ENCODE peak calls at places on chromosomes 7 and 10, in seven cellular contexts. One of them, this sample, is unnamed.
A peak's percentile ranks its signal among the peaks of the same experiment; 100 is the strongest.

GRCh38 chr10:128147064-128147463 is 20.8 kb upstream of the MKI67 start:
- DNase-seq in neuronal stem cell: no peak
- DNase-seq in gastrocnemius medialis: no peak
- DNase-seq in lower lobe of right lung: no peak
- DNase-seq in psoas muscle: no peak
- DNase-seq in lower leg skin: no peak
- DNase-seq in cardiac muscle cell: no peak
- DNase-seq in this sample: no peak

GRCh38 chr7:41472427-41473125 is 230.3 kb downstream of the INHBA start:
- DNase-seq in neuronal stem cell: no peak
- DNase-seq in lower leg skin: no peak
- DNase-seq in psoas muscle: no peak
- DNase-seq in gastrocnemius medialis: no peak
- DNase-seq in lower lobe of right lung: no peak
- DNase-seq in cardiac muscle cell: no peak
- DNase-seq in this sample: no peak

GRCh38 chr7:23062452-23062851 is 43.1 kb upstream of the KLHL7 start:
- DNase-seq in lower leg skin: no peak
- DNase-seq in cardiac muscle cell: peak; percentile 67
- DNase-seq in psoas muscle: no peak
- DNase-seq in lower lobe of right lung: no peak
- DNase-seq in gastrocnemius medialis: no peak
- DNase-seq in neuronal stem cell: no peak
- DNase-seq in this sample: no peak

GRCh38 chr10:3538291-3538849 is 246.6 kb downstream of the KLF6 start:
- DNase-seq in psoas muscle: no peak
- DNase-seq in gastrocnemius medialis: no peak
- DNase-seq in lower leg skin: no peak
- DNase-seq in neuronal stem cell: no peak
- DNase-seq in cardiac muscle cell: no peak
- DNase-seq in lower lobe of right lung: no peak
- DNase-seq in this sample: no peak

GRCh38 chr7:84228526-84228925 is 33.9 kb upstream of the SEMA3A start:
- DNase-seq in neuronal stem cell: peak; percentile 43
- DNase-seq in gastrocnemius medialis: no peak
- DNase-seq in psoas muscle: no peak
- DNase-seq in lower lobe of right lung: no peak
- DNase-seq in lower leg skin: no peak
- DNase-seq in cardiac muscle cell: no peak
- DNase-seq in this sample: no peak

GRCh38 chr10:106224676-106225075 is 939.8 kb downstream of the SORCS1 start:
- DNase-seq in lower leg skin: no peak
- DNase-seq in gastrocnemius medialis: no peak
- DNase-seq in lower lobe of right lung: no peak
- DNase-seq in psoas muscle: no peak
- DNase-seq in neuronal stem cell: no peak
- DNase-seq in cardiac muscle cell: peak; percentile 43
- DNase-seq in this sample: no peak

GRCh38 chr7:22361320-22361719 is 4.4 kb upstream of the RAPGEF5 start:
- DNase-seq in lower leg skin: no peak
- DNase-seq in cardiac muscle cell: no peak
- DNase-seq in neuronal stem cell: no peak
- DNase-seq in lower lobe of right lung: no peak
- DNase-seq in psoas muscle: no peak
- DNase-seq in gastrocnemius medialis: no peak
- DNase-seq in this sample: no peak

GRCh38 chr7:141370178-141370577 is 181.0 kb upstream of the AGK start:
- DNase-seq in lower leg skin: no peak
- DNase-seq in cardiac muscle cell: no peak
- DNase-seq in gastrocnemius medialis: no peak
- DNase-seq in neuronal stem cell: no peak
- DNase-seq in lower lobe of right lung: no peak
- DNase-seq in psoas muscle: no peak
- DNase-seq in this sample: no peak

GRCh38 chr10:20956843-20957242 is 59.7 kb upstream of the NEBL start:
- DNase-seq in gastrocnemius medialis: no peak
- DNase-seq in cardiac muscle cell: no peak
- DNase-seq in neuronal stem cell: no peak
- DNase-seq in lower leg skin: no peak
- DNase-seq in psoas muscle: no peak
- DNase-seq in lower lobe of right lung: no peak
- DNase-seq in this sample: no peak

GRCh38 chr10:8296090-8296741 is 241.7 kb downstream of the GATA3 start:
- DNase-seq in lower lobe of right lung: no peak
- DNase-seq in cardiac muscle cell: no peak
- DNase-seq in gastrocnemius medialis: no peak
- DNase-seq in psoas muscle: no peak
- DNase-seq in neuronal stem cell: no peak
- DNase-seq in lower leg skin: no peak
- DNase-seq in this sample: no peak

GRCh38 chr7:49001610-49002033 is 77.3 kb downstream of the CDC14C start:
- DNase-seq in neuronal stem cell: peak; percentile 42
- DNase-seq in cardiac muscle cell: peak; percentile 2
- DNase-seq in lower lobe of right lung: no peak
- DNase-seq in psoas muscle: no peak
- DNase-seq in lower leg skin: no peak
- DNase-seq in gastrocnemius medialis: no peak
- DNase-seq in this sample: no peak

GRCh38 chr7:108000875-108001758 is 1.8 kb downstream of the LAMB1 start:
- DNase-seq in neuronal stem cell: peak; percentile 41
- DNase-seq in lower lobe of right lung: peak; percentile 51
- DNase-seq in cardiac muscle cell: peak; percentile 77
- DNase-seq in gastrocnemius medialis: no peak
- DNase-seq in lower leg skin: peak; percentile 89
- DNase-seq in psoas muscle: peak; percentile 48
- DNase-seq in this sample: no peak

GRCh38 chr10:112956631-112957350 is 6.7 kb downstream of the TCF7L2 start:
- DNase-seq in gastrocnemius medialis: no peak
- DNase-seq in lower leg skin: peak; percentile 75
- DNase-seq in lower lobe of right lung: no peak
- DNase-seq in neuronal stem cell: no peak
- DNase-seq in cardiac muscle cell: no peak
- DNase-seq in psoas muscle: no peak
- DNase-seq in this sample: no peak

GRCh38 chr7:87151002-87151505 is 1.2 kb upstream of the DMTF1 start:
- DNase-seq in neuronal stem cell: no peak
- DNase-seq in lower lobe of right lung: no peak
- DNase-seq in cardiac muscle cell: no peak
- DNase-seq in lower leg skin: no peak
- DNase-seq in gastrocnemius medialis: no peak
- DNase-seq in psoas muscle: no peak
- DNase-seq in this sample: no peak

GRCh38 chr7:128215739-128216138 is 25.3 kb upstream of the LEP start:
- DNase-seq in psoas muscle: no peak
- DNase-seq in cardiac muscle cell: peak; percentile 85
- DNase-seq in gastrocnemius medialis: no peak
- DNase-seq in lower lobe of right lung: no peak
- DNase-seq in lower leg skin: no peak
- DNase-seq in neuronal stem cell: no peak
- DNase-seq in this sample: peak; percentile 8

GRCh38 chr10:99965700-99966099 is 44.0 kb downstream of the DNMBP start:
- DNase-seq in lower lobe of right lung: no peak
- DNase-seq in psoas muscle: no peak
- DNase-seq in neuronal stem cell: no peak
- DNase-seq in lower leg skin: no peak
- DNase-seq in gastrocnemius medialis: no peak
- DNase-seq in cardiac muscle cell: peak; percentile 40
- DNase-seq in this sample: no peak

GRCh38 chr7:105905209-105905910 is 29.0 kb upstream of the ATXN7L1 start:
- DNase-seq in cardiac muscle cell: no peak
- DNase-seq in lower lobe of right lung: no peak
- DNase-seq in psoas muscle: no peak
- DNase-seq in lower leg skin: no peak
- DNase-seq in gastrocnemius medialis: no peak
- DNase-seq in neuronal stem cell: no peak
- DNase-seq in this sample: no peak

GRCh38 chr7:136869006-136869961 is 832 bp downstream of the CHRM2 start:
- DNase-seq in neuronal stem cell: peak; percentile 39
- DNase-seq in psoas muscle: peak; percentile 9
- DNase-seq in lower lobe of right lung: peak; percentile 44
- DNase-seq in cardiac muscle cell: peak; percentile 9
- DNase-seq in gastrocnemius medialis: no peak
- DNase-seq in lower leg skin: peak; percentile 82
- DNase-seq in this sample: no peak
- H3K4me3 ChIP-seq in neuronal stem cell: peak overlapping the region; percentile 26
- H3K4me3 ChIP-seq in psoas muscle: no peak overlapping the region
- H3K4me3 ChIP-seq in lower lobe of right lung: peak overlapping the region; percentile 46
- H3K4me3 ChIP-seq in cardiac muscle cell: peak overlapping the region; percentile 81
- H3K4me3 ChIP-seq in gastrocnemius medialis: no peak overlapping the region
- H3K4me3 ChIP-seq in lower leg skin: no peak overlapping the region
- H3K4me3 ChIP-seq in this sample: peak overlapping the region; percentile 78

GRCh38 chr7:2607122-2607912 is 24.5 kb upstream of the TTYH3 start:
- DNase-seq in cardiac muscle cell: peak; percentile 19
- DNase-seq in lower leg skin: peak; percentile 95
- DNase-seq in gastrocnemius medialis: peak; percentile 48
- DNase-seq in psoas muscle: peak; percentile 76
- DNase-seq in lower lobe of right lung: no peak
- DNase-seq in neuronal stem cell: no peak
- DNase-seq in this sample: no peak

GRCh38 chr7:2604608-2605174 is 27.1 kb upstream of the TTYH3 start:
- DNase-seq in neuronal stem cell: no peak
- DNase-seq in cardiac muscle cell: no peak
- DNase-seq in lower lobe of right lung: no peak
- DNase-seq in psoas muscle: no peak
- DNase-seq in lower leg skin: no peak
- DNase-seq in gastrocnemius medialis: no peak
- DNase-seq in this sample: no peak

GRCh38 chr7:2605608-2606538 is 25.9 kb upstream of the TTYH3 start:
- DNase-seq in gastrocnemius medialis: no peak
- DNase-seq in lower leg skin: no peak
- DNase-seq in psoas muscle: no peak
- DNase-seq in neuronal stem cell: no peak
- DNase-seq in cardiac muscle cell: no peak
- DNase-seq in lower lobe of right lung: no peak
- DNase-seq in this sample: no peak

GRCh38 chr7:2607913-2608899 is 23.6 kb upstream of the TTYH3 start:
- DNase-seq in cardiac muscle cell: no peak
- DNase-seq in lower lobe of right lung: no peak
- DNase-seq in lower leg skin: no peak
- DNase-seq in neuronal stem cell: no peak
- DNase-seq in gastrocnemius medialis: no peak
- DNase-seq in psoas muscle: no peak
- DNase-seq in this sample: no peak

DNA sequence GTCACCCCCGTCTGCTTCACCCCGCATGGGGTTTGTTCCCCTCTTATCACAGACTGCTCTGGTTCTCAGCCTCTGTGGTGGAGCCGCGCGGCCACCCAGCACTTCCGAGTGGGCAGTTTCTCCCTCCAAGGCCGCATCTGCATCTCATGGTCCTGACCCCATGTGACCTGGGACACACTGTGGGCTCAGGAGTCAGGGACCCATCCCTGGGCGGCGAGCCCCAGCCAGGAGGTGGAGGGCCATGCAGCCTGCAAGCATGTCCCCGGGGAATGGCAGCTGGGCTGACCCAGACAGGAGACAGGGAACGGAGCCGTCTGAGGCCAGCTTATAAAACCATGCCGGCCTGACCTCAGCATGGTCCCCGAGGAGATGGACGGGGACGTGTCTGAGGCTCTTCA is 25.2 kb upstream of the TTYH3 start:
- DNase-seq in psoas muscle: no peak
- DNase-seq in cardiac muscle cell: no peak
- DNase-seq in lower lobe of right lung: no peak
- DNase-seq in neuronal stem cell: no peak
- DNase-seq in gastrocnemius medialis: no peak
- DNase-seq in lower leg skin: no peak
- DNase-seq in this sample: no peak
- H3K4me3 ChIP-seq in psoas muscle: no peak overlapping the region
- H3K4me3 ChIP-seq in cardiac muscle cell: no peak overlapping the region
- H3K4me3 ChIP-seq in lower lobe of right lung: no peak overlapping the region
- H3K4me3 ChIP-seq in neuronal stem cell: no peak overlapping the region
- H3K4me3 ChIP-seq in gastrocnemius medialis: no peak overlapping the region
- H3K4me3 ChIP-seq in lower leg skin: no peak overlapping the region
- H3K4me3 ChIP-seq in this sample: no peak overlapping the region

GRCh38 chr10:103658049-103658577 is 164.6 kb downstream of the NEURL1 start:
- DNase-seq in lower leg skin: no peak
- DNase-seq in gastrocnemius medialis: no peak
- DNase-seq in psoas muscle: no peak
- DNase-seq in cardiac muscle cell: peak; percentile 83
- DNase-seq in neuronal stem cell: no peak
- DNase-seq in lower lobe of right lung: no peak
- DNase-seq in this sample: no peak

GRCh38 chr10:103661198-103661950 is 167.9 kb downstream of the NEURL1 start:
- DNase-seq in neuronal stem cell: peak; percentile 56
- DNase-seq in lower lobe of right lung: peak; percentile 87
- DNase-seq in psoas muscle: peak; percentile 85
- DNase-seq in cardiac muscle cell: peak; percentile 95
- DNase-seq in gastrocnemius medialis: peak; percentile 94
- DNase-seq in lower leg skin: peak; percentile 97
- DNase-seq in this sample: peak; percentile 85

GRCh38 chr10:103661951-103662405 is 168.5 kb downstream of the NEURL1 start:
- DNase-seq in lower leg skin: no peak
- DNase-seq in neuronal stem cell: no peak
- DNase-seq in lower lobe of right lung: no peak
- DNase-seq in psoas muscle: no peak
- DNase-seq in gastrocnemius medialis: no peak
- DNase-seq in cardiac muscle cell: no peak
- DNase-seq in this sample: no peak

GRCh38 chr10:103660364-103661197 is 167.1 kb downstream of the NEURL1 start:
- DNase-seq in psoas muscle: no peak
- DNase-seq in gastrocnemius medialis: no peak
- DNase-seq in lower leg skin: no peak
- DNase-seq in neuronal stem cell: no peak
- DNase-seq in lower lobe of right lung: peak; percentile 59
- DNase-seq in cardiac muscle cell: peak; percentile 76
- DNase-seq in this sample: no peak

GRCh38 chr10:103659674-103660363 is 166.3 kb downstream of the NEURL1 start:
- DNase-seq in cardiac muscle cell: peak; percentile 93
- DNase-seq in gastrocnemius medialis: peak; percentile 55
- DNase-seq in lower leg skin: no peak
- DNase-seq in psoas muscle: peak; percentile 54
- DNase-seq in lower lobe of right lung: peak; percentile 75
- DNase-seq in neuronal stem cell: no peak
- DNase-seq in this sample: peak; percentile 79
- H3K4me3 ChIP-seq in cardiac muscle cell: no peak overlapping the region
- H3K4me3 ChIP-seq in gastrocnemius medialis: peak overlapping the region; percentile 62
- H3K4me3 ChIP-seq in lower leg skin: peak overlapping the region; percentile 30
- H3K4me3 ChIP-seq in psoas muscle: peak overlapping the region; percentile 70
- H3K4me3 ChIP-seq in lower lobe of right lung: peak overlapping the region; percentile 69
- H3K4me3 ChIP-seq in neuronal stem cell: no peak overlapping the region
- H3K4me3 ChIP-seq in this sample: peak overlapping the region; percentile 64

GRCh38 chr7:24902276-24902675 is 77.7 kb downstream of the OSBPL3 start:
- DNase-seq in neuronal stem cell: no peak
- DNase-seq in cardiac muscle cell: no peak
- DNase-seq in gastrocnemius medialis: no peak
- DNase-seq in lower lobe of right lung: no peak
- DNase-seq in lower leg skin: no peak
- DNase-seq in psoas muscle: no peak
- DNase-seq in this sample: no peak

GRCh38 chr7:24903559-24903958 is 76.4 kb downstream of the OSBPL3 start:
- DNase-seq in lower leg skin: no peak
- DNase-seq in gastrocnemius medialis: no peak
- DNase-seq in neuronal stem cell: no peak
- DNase-seq in psoas muscle: no peak
- DNase-seq in cardiac muscle cell: no peak
- DNase-seq in lower lobe of right lung: no peak
- DNase-seq in this sample: no peak

GRCh38 chr7:24898691-24899090 is 81.3 kb downstream of the OSBPL3 start:
- DNase-seq in lower lobe of right lung: no peak
- DNase-seq in lower leg skin: no peak
- DNase-seq in psoas muscle: no peak
- DNase-seq in cardiac muscle cell: no peak
- DNase-seq in neuronal stem cell: no peak
- DNase-seq in gastrocnemius medialis: no peak
- DNase-seq in this sample: no peak

GRCh38 chr7:24896031-24896433 is 83.9 kb downstream of the OSBPL3 start:
- DNase-seq in psoas muscle: no peak
- DNase-seq in lower leg skin: no peak
- DNase-seq in gastrocnemius medialis: no peak
- DNase-seq in neuronal stem cell: no peak
- DNase-seq in lower lobe of right lung: no peak
- DNase-seq in cardiac muscle cell: no peak
- DNase-seq in this sample: no peak

GRCh38 chr7:24899905-24900304 is 80.1 kb downstream of the OSBPL3 start:
- DNase-seq in lower lobe of right lung: no peak
- DNase-seq in lower leg skin: no peak
- DNase-seq in neuronal stem cell: no peak
- DNase-seq in gastrocnemius medialis: no peak
- DNase-seq in psoas muscle: no peak
- DNase-seq in cardiac muscle cell: no peak
- DNase-seq in this sample: no peak
- H3K4me3 ChIP-seq in lower lobe of right lung: no peak overlapping the region
- H3K4me3 ChIP-seq in lower leg skin: no peak overlapping the region
- H3K4me3 ChIP-seq in neuronal stem cell: no peak overlapping the region
- H3K4me3 ChIP-seq in gastrocnemius medialis: no peak overlapping the region
- H3K4me3 ChIP-seq in psoas muscle: no peak overlapping the region
- H3K4me3 ChIP-seq in cardiac muscle cell: no peak overlapping the region
- H3K4me3 ChIP-seq in this sample: no peak overlapping the region